ENCODE peak calls at places on chromosomes 2 and 18, in eight cellular contexts. G is activated T-helper 9 cell treated with anti-CD3 and anti-CD28 coated beads, Interleukin-2, amount 50 U/mL, for 16 hours; K is mucosa of gallbladder; L is nucleus accumbens; S is putamen; X is sciatic nerve; F is right cardiac atrium; B is stimulated activated CD4-positive, alpha-beta T cell treated with anti-CD3 and anti-CD28 coated beads, Interleukin-2, amount 100 ng/mL, for 48 hours. N is an unnamed sample.

GRCh38 chr2:138093455-138093854 is 129.2 kb downstream of the HNMT start:
- DNase-seq in G (no peak), K (no peak), L (no peak), S (no peak), X (no peak), F (no peak), B (no peak), N (no peak)

GRCh38 chr2:238856713-238857567 is 9.1 kb downstream of the TWIST2 start:
- DNase-seq in G (no peak), K (no peak), L (no peak), S (no peak), X (no peak), F (no peak), B (no peak), N (no peak)

GRCh38 chr2:53740170-53740569 is 27.4 kb upstream of the CHAC2 start:
- DNase-seq in G (no peak), K (no peak), L (no peak), S (peak), X (no peak), F (no peak), B (no peak), N (peak)

GRCh38 chr2:47070920-47071824 is 83.9 kb downstream of the STPG4 start:
- DNase-seq in G (no peak), K (peak), L (no peak), S (no peak), X (peak), F (peak), B (peak), N (peak)

GRCh38 chr18:48955528-48956261 is 4.9 kb upstream of the SMAD7 start:
- DNase-seq in G (no peak), K (peak), L (no peak), S (no peak), X (no peak), F (peak), B (no peak), N (peak)

GRCh38 chr2:191629001-191629453 is 48.9 kb upstream of the NABP1 start:
- DNase-seq in G (no peak), K (no peak), L (no peak), S (no peak), X (no peak), F (no peak), B (no peak), N (no peak)

GRCh38 chr2:30931841-30932407 is 124.7 kb upstream of the CAPN13 start:
- DNase-seq in G (no peak), K (no peak), L (no peak), S (no peak), X (no peak), F (no peak), B (no peak), N (no peak)

GRCh38 chr2:101958071-101958470 is 33.7 kb upstream of the IL1R2 start:
- DNase-seq in G (no peak), K (no peak), L (no peak), S (no peak), X (no peak), F (no peak), B (no peak), N (peak)

GRCh38 chr18:46518438-46518837 is 138.6 kb downstream of the LOXHD1 start:
- DNase-seq in G (no peak), K (no peak), L (no peak), S (no peak), X (no peak), F (no peak), B (no peak), N (peak)

GRCh38 chr2:213161759-213162514 is 10.5 kb upstream of the IKZF2 start:
- DNase-seq in G (no peak), K (no peak), L (no peak), S (no peak), X (no peak), F (no peak), B (no peak), N (peak)

N was measured in epithelial cell of esophagus.